ENCODE peak calls at places on chromosome 15, in eight cellular contexts. X, K, R, L, H, P, W and E are unnamed samples.

GRCh38 chr15:81784751-81785150 is 261.1 kb downstream of the MEX3B start:
- DNase-seq in K (no peak), X (no peak), W (no peak), H (no peak), L (no peak), R (no peak), P (no peak), E (peak; percentile 75)

GRCh38 chr15:68995754-68996141 is 18.7 kb upstream of the NOX5 start:
- DNase-seq in W (no peak), R (no peak), X (no peak), K (no peak), H (no peak), P (no peak), L (no peak), E (peak; percentile 47)

GRCh38 chr15:85579957-85580694 is 199.7 kb downstream of the AKAP13 start:
- DNase-seq in W (no peak), R (peak; percentile 56), H (no peak), P (peak; percentile 59), K (no peak), X (no peak), L (no peak), E (no peak)

GRCh38 chr15:68816795-68817303 is 3.8 kb downstream of the ANP32A start:
- DNase-seq in R (no peak), L (no peak), H (peak; percentile 16), K (no peak), P (no peak), X (no peak), W (peak; percentile 41), E (no peak)

GRCh38 chr15:71806452-71806931 is 3.9 kb upstream of the NR2E3 start:
- DNase-seq in L (no peak), H (peak; percentile 48), R (no peak), X (no peak), W (no peak), P (no peak), K (no peak), E (no peak)

GRCh38 chr15:70259640-70260066 is 161.9 kb upstream of the TLE3 start:
- DNase-seq in K (peak; percentile 39), X (no peak), L (peak; percentile 26), H (no peak), R (no peak), W (peak; percentile 51), P (no peak), E (no peak)

GRCh38 chr15:79184465-79184892 is 93.9 kb upstream of the RASGRF1 start:
- DNase-seq in L (peak; percentile 68), P (peak; percentile 73), R (peak; percentile 70), K (peak; percentile 69), W (peak; percentile 81), X (peak; percentile 76), H (peak; percentile 72), E (no peak)

GRCh38 chr15:33910741-33911140 is 57.6 kb upstream of the CHRM5 start:
- DNase-seq in P (no peak), H (peak; percentile 81), R (no peak), K (no peak), W (no peak), X (peak; percentile 23), L (no peak), E (no peak)

GRCh38 chr15:88746451-88746850 is 56.8 kb upstream of the ACAN start:
- DNase-seq in P (no peak), H (no peak), R (no peak), K (no peak), X (no peak), W (no peak), L (no peak), E (peak; percentile 90)

GRCh38 chr15:20346082-20346805 is 195.4 kb downstream of the GOLGA6L6 start:
- DNase-seq in X (no peak), H (no peak), L (no peak), R (peak; percentile 15), W (no peak), K (no peak), P (no peak), E (peak; percentile 91)

GRCh38 chr15:91949361-91949760 is 95.9 kb downstream of the SLCO3A1 start:
- DNase-seq in K (no peak), P (no peak), R (no peak), L (no peak), X (no peak), W (no peak), H (no peak), E (no peak)

GRCh38 chr15:74322558-74323180 is 44.8 kb downstream of the CYP11A1 start:
- DNase-seq in R (peak; percentile 68), W (peak; percentile 66), L (peak; percentile 55), X (peak; percentile 82), H (peak; percentile 72), P (peak; percentile 60), K (peak; percentile 81), E (no peak)

GRCh38 chr15:79505956-79506355 is 73.8 kb downstream of the MINAR1 start:
- DNase-seq in P (no peak), R (no peak), K (no peak), L (no peak), X (no peak), H (no peak), W (no peak), E (no peak)

GRCh38 chr15:25066708-25067107 is 111.9 kb downstream of the SNRPN start:
- DNase-seq in L (no peak), K (no peak), X (no peak), R (no peak), H (no peak), P (no peak), W (no peak), E (no peak)

GRCh38 chr15:75992897-75993296 is 19.3 kb downstream of the NRG4 start:
- DNase-seq in R (no peak), L (no peak), K (no peak), H (no peak), P (no peak), W (no peak), X (no peak), E (no peak)

GRCh38 chr15:25171111-25171811 is 216.5 kb downstream of the SNRPN start:
- DNase-seq in K (no peak), P (no peak), X (no peak), R (peak; percentile 11), H (no peak), W (no peak), L (no peak), E (peak; percentile 86)

GRCh38 chr15:90716317-90716975 is 700 bp upstream of the BLM start:
- DNase-seq in K (peak; percentile 29), X (peak; percentile 16), R (peak; percentile 20), P (no peak), L (no peak), H (no peak), W (peak; percentile 25), E (no peak)

GRCh38 chr15:85125056-85125661 is 143.5 kb downstream of the PDE8A start:
- DNase-seq in P (no peak), X (peak; percentile 59), K (no peak), H (peak; percentile 79), W (no peak), R (no peak), L (no peak), E (no peak)

GRCh38 chr15:70613259-70613658 is 150.1 kb downstream of the UACA start:
- DNase-seq in P (no peak), W (no peak), R (no peak), X (no peak), H (no peak), K (no peak), L (no peak), E (peak; percentile 45)

GRCh38 chr15:94335616-94336015 is 104.3 kb downstream of the MCTP2 start:
- DNase-seq in W (no peak), H (no peak), L (no peak), P (no peak), K (no peak), R (no peak), X (no peak), E (no peak)

GRCh38 chr15:81292516-81293001 is 31.4 kb downstream of the STARD5 start:
- DNase-seq in P (no peak), W (peak; percentile 75), H (no peak), L (no peak), R (no peak), K (no peak), X (no peak), E (no peak)

GRCh38 chr15:69729167-69729748 is 276.6 kb downstream of the RPLP1 start:
- DNase-seq in R (peak; percentile 36), H (peak; percentile 45), K (peak; percentile 57), W (peak; percentile 56), X (peak; percentile 32), P (no peak), L (peak; percentile 48), E (no peak)

GRCh38 chr15:92277776-92278175 is 115.9 kb upstream of the ST8SIA2 start:
- DNase-seq in R (peak; percentile 19), K (no peak), X (peak; percentile 33), P (no peak), H (peak; percentile 35), L (peak; percentile 8), W (peak; percentile 11), E (peak; percentile 87)

GRCh38 chr15:66196565-66196964 is 57.0 kb downstream of the MEGF11 start:
- DNase-seq in W (no peak), H (peak; percentile 64), P (no peak), L (no peak), X (peak; percentile 80), R (no peak), K (no peak), E (no peak)

GRCh38 chr15:42155546-42156265 is 730 bp downstream of the PLA2G4F start:
- DNase-seq in X (no peak), W (no peak), H (peak; percentile 76), K (peak; percentile 56), P (no peak), L (no peak), R (no peak), E (no peak)

GRCh38 chr15:77851086-77851485 is 218.4 kb upstream of the LINGO1 start:
- DNase-seq in K (no peak), L (no peak), R (no peak), X (no peak), W (no peak), P (no peak), H (no peak), E (no peak)
- H3K27ac ChIP-seq in K (no peak overlapping the region), L (no peak overlapping the region), R (no peak overlapping the region), X (no peak overlapping the region), W (no peak overlapping the region), P (no peak overlapping the region), H (no peak overlapping the region), E (no peak overlapping the region)

DNA sequence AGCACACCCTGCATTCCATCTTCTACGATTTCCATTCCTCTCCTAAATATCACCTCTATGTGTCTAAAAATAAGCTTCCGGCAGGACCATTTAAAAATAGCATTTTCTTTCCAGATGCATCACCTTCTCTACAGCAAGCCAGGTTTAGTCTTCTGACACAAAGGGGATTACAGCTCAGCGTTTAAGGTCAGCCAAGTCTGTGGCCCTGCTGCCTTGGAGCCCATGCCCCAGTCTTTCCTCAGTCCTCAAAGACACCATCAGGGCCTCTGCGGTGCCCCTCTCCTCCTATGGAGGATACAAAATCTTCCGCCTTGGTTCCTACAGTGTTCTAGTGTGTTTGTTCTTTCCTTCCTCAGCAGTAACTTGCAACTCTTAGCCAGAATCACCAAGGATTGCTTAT is 3.8 kb downstream of the SELENOS start:
- DNase-seq in R (no peak), L (no peak), H (no peak), K (no peak), W (no peak), P (no peak), X (no peak), E (no peak)
- H3K27ac ChIP-seq in R (no peak overlapping the region), L (no peak overlapping the region), H (no peak overlapping the region), K (no peak overlapping the region), W (no peak overlapping the region), P (no peak overlapping the region), X (no peak overlapping the region), E (no peak overlapping the region)

GRCh38 chr15:101795455-101795854 is 7.9 kb upstream of the OR4F6 start:
- DNase-seq in R (no peak), P (no peak), L (no peak), K (no peak), X (peak; percentile 13), H (peak; percentile 57), W (no peak), E (no peak)
- H3K27ac ChIP-seq in R (no peak overlapping the region), P (no peak overlapping the region), L (no peak overlapping the region), K (no peak overlapping the region), X (no peak overlapping the region), H (no peak overlapping the region), W (no peak overlapping the region), E (no peak overlapping the region)

GRCh38 chr15:38873151-38873550 is 308.5 kb upstream of the RASGRP1 start:
- DNase-seq in L (no peak), P (no peak), K (no peak), W (no peak), X (no peak), R (no peak), H (peak; percentile 17), E (no peak)
- H3K27ac ChIP-seq in L (no peak overlapping the region), P (no peak overlapping the region), K (no peak overlapping the region), W (no peak overlapping the region), X (no peak overlapping the region), R (no peak overlapping the region), H (no peak overlapping the region), E (peak overlapping the region; percentile 44)